ENCODE peak calls at places on chromosomes 16 and 17, in five cellular contexts. W is HFF-Myc, G is GM12864, Z is AG09309, E is kidney epithelial cell. N is an unnamed sample.

GRCh38 chr17:79799538-79800324 is 2.9 kb upstream of the CBX8 start:
- DNase-seq in Z (no peak), G (no peak), E (no peak), W (no peak), N (no peak)

GRCh38 chr16:67936876-67937605 is 391 bp upstream of the PSMB10 start:
- DNase-seq in W (no peak), E (no peak), G (peak), Z (no peak), N (no peak)

GRCh38 chr16:3017806-3018506 is at the start of gene CLDN6:
- DNase-seq in E (no peak), Z (no peak), G (no peak), W (no peak), N (no peak)

GRCh38 chr17:51325471-51325870 is 65.1 kb downstream of the UTP18 start:
- DNase-seq in G (no peak), W (no peak), Z (no peak), E (no peak), N (no peak)

GRCh38 chr16:8929086-8929748 is 34.5 kb downstream of the USP7 start:
- DNase-seq in E (no peak), W (no peak), G (no peak), Z (no peak), N (no peak)

GRCh38 chr16:28931801-28932225 is at the start of gene CD19:
- DNase-seq in Z (no peak), E (no peak), W (no peak), G (no peak), N (no peak)

GRCh38 chr17:57715981-57716380 is 29.1 kb downstream of the CCDC182 start:
- DNase-seq in W (no peak), Z (no peak), E (no peak), G (no peak), N (no peak)

GRCh38 chr16:48295493-48296281 is 48.3 kb upstream of the ABCC11 start:
- DNase-seq in W (no peak), E (no peak), G (no peak), Z (no peak), N (no peak)

GRCh38 chr17:73163043-73163442 is 1.8 kb upstream of the SSTR2 start:
- DNase-seq in G (no peak), E (no peak), Z (no peak), W (no peak), N (no peak)

GRCh38 chr17:54901230-54901847 is 687 bp downstream of the TOM1L1 start:
- DNase-seq in E (peak), Z (peak), W (no peak), G (no peak), N (no peak)

GRCh38 chr17:80008383-80008840 is 27.3 kb downstream of the TBC1D16 start:
- DNase-seq in G (no peak), W (no peak), E (no peak), Z (no peak), N (no peak)

GRCh38 chr17:75619506-75620431 is 13.5 kb upstream of the SMIM5 start:
- DNase-seq in E (no peak), Z (no peak), G (no peak), W (no peak), N (no peak)

GRCh38 chr16:77677129-77677528 is 45.2 kb upstream of the NUDT7 start:
- DNase-seq in E (no peak), Z (peak), G (no peak), W (no peak), N (no peak)

GRCh38 chr17:44122825-44123355 is 551 bp downstream of the HDAC5 start:
- DNase-seq in E (no peak), Z (no peak), G (no peak), W (no peak), N (no peak)

GRCh38 chr16:3013998-3014690 is 1.4 kb downstream of the CLDN9 start:
- DNase-seq in W (no peak), E (no peak), Z (no peak), G (no peak), N (no peak)

GRCh38 chr16:12214509-12214908 is 238.0 kb downstream of the SNX29 start:
- DNase-seq in E (no peak), Z (no peak), W (no peak), G (no peak), N (no peak)

GRCh38 chr17:28725166-28725659 is 820 bp downstream of the TLCD1 start:
- DNase-seq in G (no peak), W (no peak), Z (no peak), E (no peak), N (no peak)

GRCh38 chr16:84596801-84597517 is 20.9 kb downstream of the COTL1 start:
- DNase-seq in E (no peak), W (no peak), Z (no peak), G (no peak), N (no peak)

GRCh38 chr17:142102-142661 is 4.8 kb downstream of the SCGB1C2 start:
- DNase-seq in G (peak), E (no peak), Z (no peak), W (no peak), N (no peak)

GRCh38 chr16:12062343-12063003 is 85.9 kb downstream of the SNX29 start:
- DNase-seq in G (no peak), E (peak), W (peak), Z (peak), N (peak)

GRCh38 chr17:80762076-80762475 is 217.4 kb downstream of the RPTOR start:
- DNase-seq in G (no peak), E (no peak), W (no peak), Z (no peak), N (no peak)

GRCh38 chr17:20289984-20290383 is 177.4 kb downstream of the LGALS9B start:
- DNase-seq in W (no peak), G (no peak), Z (no peak), E (no peak), N (no peak)

GRCh38 chr16:75733305-75734141 is 7.2 kb upstream of the CPHXL start:
- DNase-seq in G (no peak), E (no peak), Z (peak), W (peak), N (peak)

GRCh38 chr16:71542377-71542776 is 16.2 kb downstream of the CHST4 start:
- DNase-seq in W (no peak), E (no peak), G (no peak), Z (no peak), N (no peak)

GRCh38 chr16:83113317-83113716 is 486.5 kb downstream of the CDH13 start:
- DNase-seq in W (no peak), Z (no peak), E (no peak), G (no peak), N (no peak)

GRCh38 chr17:64130559-64131001 is 636 bp upstream of the ERN1 start:
- DNase-seq in E (no peak), G (peak), W (no peak), Z (no peak), N (no peak)

GRCh38 chr16:24700549-24701392 is 28.7 kb upstream of the TNRC6A start:
- DNase-seq in Z (peak), G (no peak), E (peak), W (peak), N (peak)

GRCh38 chr16:88941051-88941932 is 35.7 kb downstream of the CBFA2T3 start:
- DNase-seq in W (no peak), E (no peak), Z (no peak), G (no peak), N (no peak)

GRCh38 chr17:40726919-40727318 is 23.4 kb upstream of the KRT24 start:
- DNase-seq in E (no peak), Z (no peak), G (no peak), W (no peak), N (no peak)
- TF ChIP-seq CTCF in E (peak), Z (peak), G (peak), W (no peak), N (peak)

DNA sequence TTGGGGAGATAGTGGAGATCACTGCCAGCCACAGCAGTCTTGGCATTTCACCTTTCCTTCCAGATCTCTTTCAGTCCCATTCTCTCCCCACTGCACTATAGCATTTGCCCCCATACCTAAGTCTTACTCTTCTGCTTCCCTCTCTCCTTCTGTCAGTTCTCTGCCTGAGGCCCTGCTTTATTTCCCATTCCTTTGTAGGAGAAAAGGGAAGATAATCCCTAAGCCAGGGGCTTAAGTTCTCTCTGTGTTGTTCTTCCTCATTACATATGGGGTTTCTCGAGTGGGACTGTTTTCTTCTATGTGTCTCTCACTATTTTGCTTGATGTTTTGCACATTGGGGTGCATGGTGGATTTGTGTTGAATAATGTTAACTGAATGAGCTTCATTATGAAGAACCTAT is 6.4 kb downstream of the KDM6B start:
- DNase-seq in W (no peak), G (no peak), Z (no peak), E (no peak), N (no peak)
- H3K4me3 ChIP-seq in W (no peak), G (no peak), Z (no peak), E (no peak), N (no peak)

GRCh38 chr16:5412721-5413120 is 315.1 kb upstream of the EEF2KMT start:
- DNase-seq in G (no peak), W (no peak), E (no peak), Z (no peak), N (no peak)
- TF ChIP-seq CTCF in G (no peak), W (no peak), E (no peak), Z (no peak), N (no peak)

DNA sequence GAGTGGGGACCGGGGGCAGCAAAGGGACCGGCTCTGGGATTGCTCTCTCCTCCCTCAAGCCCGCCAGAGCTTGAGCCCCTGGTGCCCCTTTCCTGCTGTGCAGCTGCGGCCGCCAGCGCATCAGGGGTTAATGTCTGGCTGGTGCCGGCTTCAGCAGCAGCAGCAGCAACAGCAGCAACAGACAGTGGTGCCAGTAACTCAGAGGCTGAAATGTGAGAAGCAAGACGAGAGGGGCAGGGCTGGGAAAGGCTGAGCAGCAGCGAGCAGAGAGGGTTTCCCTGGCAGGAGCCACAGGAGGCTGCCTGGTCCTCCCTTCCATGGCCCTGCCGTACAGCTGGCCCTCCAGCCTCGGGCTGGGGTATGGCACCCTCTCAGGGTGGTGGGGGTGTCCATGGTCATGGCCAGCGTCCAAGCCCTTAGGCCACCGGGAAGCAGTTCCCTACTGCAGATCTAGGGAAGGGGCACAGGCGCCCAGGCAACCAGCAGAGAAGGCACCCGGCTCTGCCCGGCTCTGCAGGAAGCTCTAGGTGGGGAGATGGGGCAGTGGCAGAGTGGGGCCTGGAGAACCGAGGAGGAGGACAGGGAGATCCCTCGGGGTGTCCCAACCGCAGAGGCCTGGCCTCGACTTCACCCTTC is 21.1 kb upstream of the TFAP4 start:
- DNase-seq in W (no peak), E (no peak), Z (no peak), G (no peak), N (no peak)
- H3K4me3 ChIP-seq in W (no peak), E (no peak), Z (no peak), G (no peak), N (no peak)

GRCh38 chr17:16019347-16019746 is 19.7 kb downstream of the TTC19 start:
- DNase-seq in G (no peak), W (no peak), Z (no peak), E (no peak), N (no peak)

DNA sequence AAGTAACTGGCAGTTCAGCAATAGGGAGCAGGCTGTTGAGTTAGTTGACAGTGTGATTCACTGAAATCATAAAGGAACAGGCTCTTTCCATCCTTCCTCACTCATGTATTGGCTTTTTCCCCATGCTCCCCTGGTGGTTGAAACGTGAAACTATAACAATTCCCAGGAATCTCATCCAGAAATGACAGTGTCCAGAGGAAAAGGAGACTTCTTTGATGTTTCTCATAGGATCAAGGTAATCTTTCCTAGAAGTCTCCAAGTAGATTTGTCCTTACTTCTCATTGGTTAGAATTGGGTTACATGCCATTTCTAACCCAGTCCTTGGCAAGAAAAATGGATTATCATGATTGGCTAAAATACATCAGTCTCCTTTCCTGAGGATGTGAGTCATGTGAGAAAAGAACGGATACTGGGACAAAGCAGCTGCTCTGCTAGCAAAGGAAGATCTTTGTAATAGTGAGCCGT is 14.4 kb downstream of the TTC19 start:
- DNase-seq in G (no peak), Z (peak), W (peak), E (no peak), N (peak)
- TF ChIP-seq CTCF in G (peak), Z (peak), W (peak), E (peak), N (peak)

GRCh38 chr17:48529191-48529979 is 1.4 kb downstream of the HOXB1 start:
- DNase-seq in E (no peak), W (no peak), Z (no peak), G (no peak), N (no peak)

GRCh38 chr17:48530208-48530886 is 464 bp downstream of the HOXB1 start:
- DNase-seq in W (no peak), G (no peak), Z (no peak), E (no peak), N (no peak)

GRCh38 chr17:48528153-48528912 is 2.5 kb downstream of the HOXB1 start:
- DNase-seq in G (no peak), W (no peak), E (no peak), Z (no peak), N (no peak)

GRCh38 chr17:48527742-48528028 is 3.1 kb downstream of the HOXB1 start:
- DNase-seq in Z (no peak), E (no peak), W (no peak), G (no peak), N (no peak)

GRCh38 chr17:48526986-48527741 is 3.6 kb downstream of the HOXB1 start:
- DNase-seq in G (no peak), W (no peak), Z (no peak), E (no peak), N (no peak)
- H3K4me3 ChIP-seq in G (no peak), W (no peak), Z (no peak), E (no peak), N (no peak)

GRCh38 chr17:82080048-82080788 is 14.6 kb upstream of the DUS1L start:
- DNase-seq in W (no peak), Z (no peak), G (no peak), E (no peak), N (no peak)
- TF ChIP-seq CTCF in W (no peak), Z (no peak), G (no peak), E (no peak), N (no peak)

GRCh38 chr17:10626378-10626777 is 30.7 kb downstream of the MYH3 start:
- DNase-seq in E (no peak), W (no peak), G (no peak), Z (no peak), N (no peak)

GRCh38 chr17:10621397-10621796 is 35.7 kb downstream of the MYH3 start:
- DNase-seq in Z (no peak), W (no peak), G (no peak), E (no peak), N (no peak)

GRCh38 chr17:10622610-10623485 is 34.3 kb downstream of the MYH3 start:
- DNase-seq in Z (no peak), E (no peak), W (no peak), G (no peak), N (no peak)

GRCh38 chr17:10624966-10625365 is 32.1 kb downstream of the MYH3 start:
- DNase-seq in G (no peak), Z (no peak), W (no peak), E (no peak), N (no peak)

GRCh38 chr17:10623786-10624338 is 33.2 kb downstream of the MYH3 start:
- DNase-seq in W (no peak), E (no peak), Z (no peak), G (no peak), N (no peak)
- H3K4me3 ChIP-seq in W (no peak), E (no peak), Z (no peak), G (no peak), N (no peak)

GRCh38 chr16:15523092-15523541 is 88.7 kb downstream of the BMERB1 start:
- DNase-seq in G (no peak), W (no peak), Z (no peak), E (no peak), N (no peak)
- TF ChIP-seq CTCF in G (no peak), W (no peak), Z (no peak), E (no peak), N (no peak)

GRCh38 chr17:39701784-39702422 is 2.0 kb downstream of the ERBB2 start:
- DNase-seq in E (no peak), W (no peak), G (no peak), Z (no peak), N (no peak)
- H3K4me3 ChIP-seq in E (peak), W (no peak), G (no peak), Z (no peak), N (no peak)